ENCODE peak calls at places on chromosome 2, in four cellular contexts. U is SK-N-SH, V is RWPE1, C is T1000. I is an unnamed sample.

GRCh38 chr2:71546275-71546638 is 92.9 kb downstream of the DYSF start:
- DNase-seq in U (no peak), C (no peak), V (no peak), I (no peak)

GRCh38 chr2:62858231-62858832 is 152.8 kb downstream of the EHBP1 start:
- DNase-seq in V (no peak), C (no peak), U (no peak), I (no peak)

GRCh38 chr2:239393941-239394340 is 6.9 kb downstream of the HDAC4 start:
- DNase-seq in U (no peak), C (no peak), V (no peak), I (no peak)

GRCh38 chr2:64327129-64327509 is 126.8 kb upstream of the LGALSL start:
- DNase-seq in C (no peak), U (no peak), V (no peak), I (no peak)

GRCh38 chr2:86160156-86160952 is 34.9 kb downstream of the IMMT start:
- DNase-seq in C (no peak), V (no peak), U (no peak), I (no peak)

GRCh38 chr2:143686585-143687164 is 557.5 kb downstream of the ARHGAP15 start:
- DNase-seq in C (no peak), U (no peak), V (peak; percentile 29), I (peak; percentile 27)

GRCh38 chr2:99552529-99552928 is 62.7 kb upstream of the REV1 start:
- DNase-seq in C (no peak), V (no peak), U (peak; percentile 29), I (no peak)

GRCh38 chr2:74845991-74846390 is 12.1 kb downstream of the HK2 start:
- DNase-seq in U (no peak), C (no peak), V (no peak), I (no peak)

GRCh38 chr2:238449241-238449640 is 22.5 kb downstream of the ASB1 start:
- DNase-seq in U (no peak), V (no peak), C (no peak), I (no peak)

GRCh38 chr2:106869512-106870276 is 16.3 kb downstream of the ST6GAL2 start:
- DNase-seq in C (no peak), V (no peak), U (no peak), I (no peak)

GRCh38 chr2:19973471-19973870 is 16.4 kb downstream of the WDR35 start:
- DNase-seq in C (no peak), V (no peak), U (no peak), I (no peak)

I was measured in D341Med.